ENCODE peak calls at places on chromosomes 11 and 22, in five cellular contexts. R, P, N, Q and V are unnamed samples.

GRCh38 chr11:35190804-35191348 is 51.9 kb downstream of the CD44 start:
- DNase-seq in R (no peak), P (no peak), N (no peak), Q (no peak), V (no peak)

GRCh38 chr11:64916040-64916847 is 765 bp downstream of the ATG2A start:
- DNase-seq in R (peak), P (peak), N (peak), Q (peak), V (peak)

GRCh38 chr11:120344302-120345004 is 8.2 kb downstream of the ARHGEF12 start:
- DNase-seq in R (no peak), P (no peak), N (no peak), Q (peak), V (peak)

GRCh38 chr11:46120361-46120710 is 918 bp downstream of the PHF21A start:
- DNase-seq in R (no peak), P (peak), N (peak), Q (no peak), V (no peak)

GRCh38 chr11:57318178-57318577 is 6.6 kb downstream of the TNKS1BP1 start:
- DNase-seq in R (peak), P (no peak), N (no peak), Q (no peak), V (no peak)

GRCh38 chr11:67558084-67558772 is 25.4 kb upstream of the GSTP1 start:
- DNase-seq in R (peak), P (no peak), N (peak), Q (peak), V (no peak)

GRCh38 chr22:27846248-27846760 is 44.7 kb upstream of the MN1 start:
- DNase-seq in R (no peak), P (no peak), N (peak), Q (no peak), V (no peak)

GRCh38 chr11:94658888-94659287 is 91.7 kb downstream of the PIWIL4 start:
- DNase-seq in R (no peak), P (no peak), N (no peak), Q (no peak), V (no peak)

GRCh38 chr11:8055111-8055835 is 25.7 kb upstream of the TUB start:
- DNase-seq in R (no peak), P (no peak), N (no peak), Q (no peak), V (no peak)

GRCh38 chr11:23976369-23976768 is 520.5 kb upstream of the LUZP2 start:
- DNase-seq in R (no peak), P (no peak), N (no peak), Q (no peak), V (no peak)

GRCh38 chr22:30922151-30922611 is 46.4 kb downstream of the MORC2 start:
- DNase-seq in R (peak), P (no peak), N (peak), Q (peak), V (peak)

GRCh38 chr11:1655168-1656060 is 25.8 kb downstream of the KRTAP5-5 start:
- DNase-seq in R (no peak), P (no peak), N (peak), Q (no peak), V (no peak)

GRCh38 chr11:26465270-26465669 is 106.8 kb downstream of the MUC15 start:
- DNase-seq in R (no peak), P (no peak), N (no peak), Q (no peak), V (no peak)

GRCh38 chr11:89421718-89422117 is 69.5 kb downstream of the NOX4 start:
- DNase-seq in R (no peak), P (no peak), N (no peak), Q (no peak), V (no peak)

GRCh38 chr11:92765418-92765817 is 204.0 kb upstream of the MTNR1B start:
- DNase-seq in R (no peak), P (no peak), N (no peak), Q (no peak), V (no peak)

GRCh38 chr22:21570398-21570797 is 2.9 kb downstream of the UBE2L3 start:
- DNase-seq in R (no peak), P (no peak), N (no peak), Q (no peak), V (no peak)

GRCh38 chr11:79393362-79394043 is 47.3 kb downstream of the TENM4 start:
- DNase-seq in R (no peak), P (no peak), N (no peak), Q (no peak), V (no peak)

GRCh38 chr11:88886796-88887195 is 179.0 kb downstream of the GRM5 start:
- DNase-seq in R (peak), P (peak), N (no peak), Q (no peak), V (peak)

GRCh38 chr22:42863349-42863911 is 6.4 kb upstream of the ARFGAP3 start:
- DNase-seq in R (peak), P (no peak), N (no peak), Q (peak), V (no peak)

GRCh38 chr11:102288745-102289083 is 28.6 kb upstream of the BIRC3 start:
- DNase-seq in R (no peak), P (no peak), N (no peak), Q (no peak), V (no peak)

GRCh38 chr11:122439911-122440782 is 215.4 kb upstream of the UBASH3B start:
- DNase-seq in R (peak), P (peak), N (no peak), Q (no peak), V (no peak)

GRCh38 chr22:44807915-44808690 is 55.7 kb downstream of the ARHGAP8 start:
- DNase-seq in R (no peak), P (peak), N (no peak), Q (no peak), V (no peak)

GRCh38 chr22:46201059-46201757 is 48.9 kb downstream of the CDPF1 start:
- DNase-seq in R (no peak), P (peak), N (no peak), Q (no peak), V (no peak)

GRCh38 chr11:65111537-65112225 is at the start of gene TM7SF2:
- DNase-seq in R (peak), P (peak), N (peak), Q (peak), V (peak)

GRCh38 chr11:134074346-134074745 is 5.5 kb downstream of the JAM3 start:
- DNase-seq in R (peak), P (no peak), N (no peak), Q (no peak), V (no peak)

GRCh38 chr11:67483901-67484665 is 1.3 kb downstream of the AIP start:
- DNase-seq in R (no peak), P (no peak), N (no peak), Q (peak), V (no peak)

GRCh38 chr11:113697075-113697474 is 9.0 kb downstream of the TMPRSS5 start:
- DNase-seq in R (no peak), P (no peak), N (no peak), Q (no peak), V (no peak)

GRCh38 chr11:289145-289705 is 299 bp downstream of the PGGHG start:
- DNase-seq in R (no peak), P (no peak), N (no peak), Q (no peak), V (no peak)

GRCh38 chr11:57903441-57904123 is 120.1 kb upstream of the OR9Q1 start:
- DNase-seq in R (no peak), P (no peak), N (no peak), Q (peak), V (no peak)

GRCh38 chr11:3156282-3156660 is 8.8 kb downstream of the OSBPL5 start:
- DNase-seq in R (no peak), P (no peak), N (no peak), Q (no peak), V (no peak)

GRCh38 chr11:72222907-72223614 is 1.5 kb upstream of the INPPL1 start:
- DNase-seq in R (peak), P (peak), N (peak), Q (peak), V (peak)
- TF ChIP-seq CTCF in R (peak), P (peak), N (peak), Q (no peak), V (peak)

GRCh38 chr11:12581923-12582322 is 92.3 kb upstream of the TEAD1 start:
- DNase-seq in R (peak), P (no peak), N (no peak), Q (no peak), V (no peak)

GRCh38 chr11:12573707-12574106 is 100.5 kb upstream of the TEAD1 start:
- DNase-seq in R (no peak), P (no peak), N (no peak), Q (no peak), V (no peak)

GRCh38 chr11:12577746-12578644 is 96.2 kb upstream of the TEAD1 start:
- DNase-seq in R (no peak), P (no peak), N (no peak), Q (no peak), V (no peak)
- TF ChIP-seq CTCF in R (no peak), P (peak), N (no peak), Q (no peak), V (no peak)

DNA sequence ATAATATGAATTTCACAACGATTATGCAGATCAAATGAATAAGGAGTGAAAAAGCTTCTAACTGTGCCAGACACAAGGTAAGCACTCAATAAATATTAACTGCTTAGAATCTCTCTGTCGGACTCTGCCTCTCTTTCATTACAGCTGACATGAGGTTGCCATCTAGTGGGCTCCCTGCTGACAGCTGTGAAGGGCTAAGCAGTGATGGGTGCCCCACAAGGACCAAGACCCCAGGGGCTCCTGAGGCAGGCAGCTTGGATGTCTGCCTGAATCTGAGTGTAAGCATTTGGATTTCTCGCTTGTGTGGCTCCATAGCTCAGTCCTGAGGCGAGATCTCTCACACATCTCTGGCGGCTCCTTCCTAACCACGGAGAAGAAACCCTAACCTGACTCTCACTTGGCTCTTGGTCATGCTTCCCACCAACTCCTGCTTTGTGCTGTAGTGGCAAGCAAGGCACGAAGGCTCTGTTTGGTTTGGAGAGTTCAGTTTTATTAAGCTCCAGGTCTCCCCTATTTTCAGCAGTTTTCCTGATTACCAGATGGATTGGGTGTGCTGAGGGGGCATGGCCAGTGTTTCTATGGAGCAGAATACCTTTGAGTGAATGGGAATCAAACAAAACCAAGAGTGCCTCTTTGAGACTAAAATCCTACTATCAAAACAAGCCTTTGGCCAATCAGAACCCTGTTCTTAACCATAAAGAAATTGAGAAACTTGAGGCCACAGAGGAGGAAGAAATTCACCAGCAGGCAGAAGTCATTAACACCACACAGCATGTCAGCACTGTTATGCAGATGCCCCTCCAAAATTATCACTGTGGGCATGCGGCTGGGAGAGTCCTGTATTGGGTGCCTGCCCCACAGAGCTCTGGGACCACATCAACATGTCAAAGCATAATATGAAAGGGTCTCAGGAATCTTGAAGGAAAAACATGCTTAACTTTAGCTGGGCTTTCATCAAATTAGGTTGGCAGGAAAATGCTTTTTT is 152.8 kb upstream of the NTM start:
- DNase-seq in R (no peak), P (peak), N (no peak), Q (no peak), V (no peak)
- TF ChIP-seq CTCF in R (no peak), P (no peak), N (peak), Q (peak), V (peak)

DNA sequence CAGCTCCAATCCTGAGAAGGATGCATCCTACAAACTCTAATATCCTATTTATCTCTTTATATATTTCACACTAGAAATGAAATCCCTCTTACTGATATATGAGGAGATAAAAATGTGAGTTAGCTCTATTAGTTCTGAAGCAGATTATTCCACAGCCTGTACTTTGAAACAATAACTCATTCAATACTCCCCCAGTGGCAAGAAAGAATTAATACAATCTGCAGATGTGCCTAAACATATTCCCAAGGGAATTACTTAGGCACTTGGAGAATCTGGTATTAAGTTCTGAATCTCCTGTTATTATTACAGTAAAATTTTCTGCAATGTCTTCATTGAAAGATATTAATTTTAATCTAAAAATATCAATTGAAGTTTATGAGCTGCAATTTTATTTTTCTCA is 59.4 kb downstream of the DDI1 start:
- DNase-seq in R (no peak), P (no peak), N (no peak), Q (no peak), V (no peak)
- TF ChIP-seq CTCF in R (no peak), P (no peak), N (no peak), Q (no peak), V (no peak)

GRCh38 chr11:130020323-130020722 is 17.7 kb upstream of the PRDM10 start:
- DNase-seq in R (no peak), P (no peak), N (no peak), Q (no peak), V (no peak)

GRCh38 chr11:130023204-130023603 is 20.6 kb upstream of the PRDM10 start:
- DNase-seq in R (peak), P (no peak), N (no peak), Q (peak), V (peak)

GRCh38 chr11:130022799-130023198 is 20.2 kb upstream of the PRDM10 start:
- DNase-seq in R (no peak), P (no peak), N (no peak), Q (no peak), V (no peak)

GRCh38 chr11:130025371-130025770 is 22.7 kb upstream of the PRDM10 start:
- DNase-seq in R (no peak), P (no peak), N (no peak), Q (no peak), V (no peak)

DNA sequence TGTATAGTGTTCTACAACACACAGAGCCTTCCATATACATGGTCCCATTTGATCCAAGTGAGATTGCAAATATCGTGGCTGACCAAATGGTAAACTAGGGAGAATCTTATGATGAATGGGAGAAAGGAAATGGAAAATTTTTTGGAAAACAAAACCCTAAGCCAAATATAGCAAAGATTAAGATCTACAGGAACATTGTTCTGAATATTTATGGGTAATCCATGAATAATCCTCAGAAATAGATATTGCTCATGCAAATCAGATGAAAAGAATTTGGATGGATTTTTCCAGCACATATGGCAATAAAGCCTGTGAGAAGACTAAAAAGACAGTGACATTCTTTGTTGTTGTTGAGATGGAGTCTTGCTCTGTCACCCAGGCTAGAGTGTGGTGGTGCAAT is 21.7 kb upstream of the PRDM10 start:
- DNase-seq in R (peak), P (no peak), N (no peak), Q (no peak), V (no peak)
- TF ChIP-seq CTCF in R (no peak), P (no peak), N (no peak), Q (no peak), V (no peak)

GRCh38 chr11:103877221-103877620 is 159.2 kb upstream of the DDI1 start:
- DNase-seq in R (peak), P (no peak), N (no peak), Q (no peak), V (no peak)
- TF ChIP-seq CTCF in R (peak), P (no peak), N (no peak), Q (no peak), V (peak)